ENCODE peak calls at places on chromosomes 1 and 21, in seven cellular contexts. P is neuronal stem cell, U is mesendoderm, B is IMR-90, I is H1, C is trophoblast cell, Z is H9. K is an unnamed sample.

GRCh38 chr1:109404838-109405237 is 7.1 kb upstream of the SORT1 start:
- DNase-seq in P (no peak), U (no peak), B (no peak), I (no peak), C (no peak), Z (no peak), K (no peak)

GRCh38 chr1:152640351-152640750 is 17.4 kb upstream of the LCE3A start:
- DNase-seq in P (no peak), U (no peak), B (no peak), I (no peak), C (no peak), Z (no peak), K (no peak)

GRCh38 chr1:94727846-94728715 is 92.1 kb upstream of the SLC44A3 start:
- DNase-seq in P (no peak), U (no peak), B (peak), I (no peak), C (peak), Z (no peak), K (peak)

GRCh38 chr1:54417123-54417522 is 10.9 kb upstream of the SSBP3 start:
- DNase-seq in P (no peak), U (no peak), B (no peak), I (no peak), C (no peak), Z (no peak), K (no peak)

GRCh38 chr1:75795703-75796193 is 934 bp upstream of the MSH4 start:
- DNase-seq in P (no peak), U (no peak), B (no peak), I (no peak), C (no peak), Z (no peak), K (no peak)

GRCh38 chr1:59116920-59117542 is 179.9 kb upstream of the FGGY start:
- DNase-seq in P (peak), U (peak), B (peak), I (peak), C (peak), Z (peak), K (peak)

GRCh38 chr1:154788241-154788870 is 81.7 kb downstream of the KCNN3 start:
- DNase-seq in P (no peak), U (no peak), B (no peak), I (no peak), C (no peak), Z (no peak), K (no peak)

GRCh38 chr1:240149488-240150094 is 57.9 kb downstream of the FMN2 start:
- DNase-seq in P (peak), U (peak), B (peak), I (no peak), C (no peak), Z (no peak), K (peak)

GRCh38 chr1:168709407-168709891 is 19.6 kb downstream of the DPT start:
- DNase-seq in P (no peak), U (peak), B (peak), I (no peak), C (no peak), Z (no peak), K (peak)

GRCh38 chr21:19507682-19508260 is 1104.2 kb upstream of the TMPRSS15 start:
- DNase-seq in P (no peak), U (peak), B (no peak), I (no peak), C (no peak), Z (no peak), K (peak)

GRCh38 chr1:203491664-203492485 is 2.1 kb upstream of the OPTC start:
- DNase-seq in P (no peak), U (peak), B (no peak), I (no peak), C (no peak), Z (no peak), K (no peak)

GRCh38 chr1:88876573-88877335 is 14.6 kb downstream of the GTF2B start:
- DNase-seq in P (no peak), U (no peak), B (peak), I (no peak), C (no peak), Z (no peak), K (no peak)

GRCh38 chr1:235397733-235398132 is 30.5 kb downstream of the TBCE start:
- DNase-seq in P (no peak), U (no peak), B (peak), I (no peak), C (peak), Z (no peak), K (peak)

GRCh38 chr1:52574594-52574993 is 21.7 kb upstream of the TUT4 start:
- DNase-seq in P (no peak), U (no peak), B (peak), I (no peak), C (peak), Z (no peak), K (peak)

GRCh38 chr1:36023098-36023769 is 60.7 kb upstream of the TEKT2 start:
- DNase-seq in P (no peak), U (no peak), B (no peak), I (no peak), C (no peak), Z (no peak), K (no peak)

GRCh38 chr1:216812966-216813365 is 89.7 kb upstream of the ESRRG start:
- DNase-seq in P (no peak), U (no peak), B (peak), I (no peak), C (no peak), Z (no peak), K (peak)

GRCh38 chr1:54413295-54413694 is 7.1 kb upstream of the SSBP3 start:
- DNase-seq in P (no peak), U (no peak), B (peak), I (no peak), C (no peak), Z (no peak), K (peak)

GRCh38 chr21:16363563-16363962 is 633.8 kb downstream of the USP25 start:
- DNase-seq in P (no peak), U (no peak), B (no peak), I (no peak), C (no peak), Z (no peak), K (no peak)

GRCh38 chr1:151892190-151892589 is 17.1 kb downstream of the THEM4 start:
- DNase-seq in P (no peak), U (no peak), B (peak), I (no peak), C (peak), Z (no peak), K (peak)

GRCh38 chr1:212916395-212917133 is 33.8 kb upstream of the VASH2 start:
- DNase-seq in P (peak), U (peak), B (peak), I (no peak), C (no peak), Z (peak), K (peak)

GRCh38 chr1:172352435-172352834 is 68.0 kb upstream of the C1orf105 start:
- DNase-seq in P (no peak), U (no peak), B (peak), I (no peak), C (no peak), Z (no peak), K (peak)

GRCh38 chr1:233759665-233760064 is 144.8 kb upstream of the SLC35F3 start:
- DNase-seq in P (no peak), U (no peak), B (no peak), I (no peak), C (no peak), Z (no peak), K (no peak)

GRCh38 chr1:19123837-19124236 is 86.2 kb downstream of the UBR4 start:
- DNase-seq in P (no peak), U (no peak), B (no peak), I (no peak), C (no peak), Z (no peak), K (no peak)

GRCh38 chr1:19350566-19350965 is 38.4 kb downstream of the SLC66A1 start:
- DNase-seq in P (no peak), U (no peak), B (no peak), I (no peak), C (no peak), Z (no peak), K (no peak)

GRCh38 chr1:101284021-101284420 is 47.2 kb downstream of the S1PR1 start:
- DNase-seq in P (no peak), U (no peak), B (no peak), I (no peak), C (no peak), Z (no peak), K (no peak)

GRCh38 chr1:187842406-187843165 is 1013.8 kb downstream of the PLA2G4A start:
- DNase-seq in P (no peak), U (peak), B (peak), I (no peak), C (peak), Z (no peak), K (peak)

GRCh38 chr1:229581485-229581884 is 23.0 kb upstream of the ABCB10 start:
- DNase-seq in P (no peak), U (no peak), B (no peak), I (no peak), C (no peak), Z (no peak), K (no peak)

GRCh38 chr1:175016073-175016722 is 7.0 kb downstream of the MRPS14 start:
- DNase-seq in P (no peak), U (no peak), B (peak), I (no peak), C (no peak), Z (no peak), K (no peak)

GRCh38 chr21:36859744-36860501 is 106.5 kb downstream of the HLCS start:
- DNase-seq in P (no peak), U (peak), B (peak), I (peak), C (peak), Z (peak), K (peak)

GRCh38 chr1:240465531-240465940 is 146.4 kb downstream of the GREM2 start:
- DNase-seq in P (peak), U (peak), B (peak), I (no peak), C (no peak), Z (peak), K (peak)

GRCh38 chr1:33460947-33461629 is 11.4 kb upstream of the ZSCAN20 start:
- DNase-seq in P (no peak), U (no peak), B (no peak), I (no peak), C (no peak), Z (no peak), K (no peak)

GRCh38 chr1:33456302-33456886 is 16.1 kb upstream of the ZSCAN20 start:
- DNase-seq in P (no peak), U (no peak), B (peak), I (no peak), C (no peak), Z (no peak), K (peak)

GRCh38 chr1:33454646-33455282 is 17.7 kb upstream of the ZSCAN20 start:
- DNase-seq in P (no peak), U (peak), B (no peak), I (no peak), C (no peak), Z (no peak), K (peak)

GRCh38 chr1:33459766-33460543 is 12.5 kb upstream of the ZSCAN20 start:
- DNase-seq in P (no peak), U (peak), B (peak), I (no peak), C (no peak), Z (no peak), K (peak)

DNA sequence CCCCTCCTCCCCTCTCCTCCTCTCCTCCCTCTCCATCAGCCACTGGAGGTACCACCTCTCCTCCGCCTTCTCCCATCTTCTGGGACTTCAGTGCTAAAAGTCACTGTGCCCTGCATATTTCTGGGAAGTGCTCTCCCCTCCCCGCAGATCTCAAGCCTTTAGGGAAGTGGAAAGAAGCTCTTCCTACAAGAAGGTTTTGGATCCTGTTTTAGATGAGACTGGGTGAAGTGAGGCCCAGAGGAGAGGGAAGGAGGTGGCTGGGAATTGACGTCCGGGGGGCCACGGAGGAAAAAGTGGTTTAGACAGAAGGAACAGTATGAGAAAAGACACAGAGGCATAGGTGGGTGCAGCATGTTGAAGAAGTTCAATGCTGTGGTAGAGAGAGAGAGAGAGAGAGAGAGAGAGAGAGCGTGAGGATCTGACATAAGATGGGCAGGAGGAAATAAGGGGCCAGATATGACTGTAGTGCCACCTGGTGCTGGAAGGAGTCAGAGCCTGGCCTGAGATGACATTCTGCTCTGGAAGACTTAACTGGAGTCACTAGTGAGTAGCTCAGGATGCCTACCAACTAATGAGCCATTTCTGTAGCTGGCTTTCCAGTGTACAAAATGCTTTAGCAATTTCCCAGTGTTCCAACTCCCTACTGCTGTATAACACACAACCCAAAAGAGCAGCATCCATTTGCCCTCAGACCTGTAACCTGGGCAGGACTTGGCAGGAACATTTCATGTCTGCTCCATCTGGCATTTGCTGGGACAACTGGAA is 16.7 kb upstream of the ZSCAN20 start:
- DNase-seq in P (peak), U (peak), B (peak), I (no peak), C (peak), Z (peak), K (peak)
- H4K8ac ChIP-seq in P (no peak), U (no peak), B (peak), I (no peak), C (no peak), Z (no peak), K (peak)

DNA sequence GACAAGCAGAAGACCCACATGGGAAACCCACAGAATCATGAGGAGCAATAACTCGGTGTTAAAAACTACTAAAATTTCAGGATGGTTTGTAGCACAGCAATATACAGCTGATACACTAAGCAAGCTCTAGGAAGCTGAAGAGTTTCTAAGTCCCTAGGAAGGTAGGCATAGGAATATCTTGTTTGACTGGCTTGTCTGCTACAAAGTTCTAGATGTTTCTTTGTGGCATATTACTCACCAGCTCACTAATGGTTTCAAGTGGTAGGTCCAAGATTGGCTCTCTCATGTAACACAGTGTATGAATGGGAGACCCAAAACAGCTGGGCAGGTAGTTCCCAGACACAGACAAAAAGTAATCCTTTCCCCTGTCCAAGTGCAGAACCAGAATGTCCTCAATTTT is 13.3 kb upstream of the MTF1 start:
- DNase-seq in P (no peak), U (no peak), B (no peak), I (no peak), C (no peak), Z (no peak), K (no peak)
- H4K8ac ChIP-seq in P (no peak), U (no peak), B (no peak), I (no peak), C (no peak), Z (no peak), K (no peak)

GRCh38 chr1:30372792-30373433 is 350.5 kb downstream of the MATN1 start:
- DNase-seq in P (no peak), U (peak), B (no peak), I (no peak), C (no peak), Z (peak), K (no peak)
- H4K8ac ChIP-seq in P (no peak), U (no peak), B (no peak), I (peak), C (no peak), Z (no peak), K (no peak)

DNA sequence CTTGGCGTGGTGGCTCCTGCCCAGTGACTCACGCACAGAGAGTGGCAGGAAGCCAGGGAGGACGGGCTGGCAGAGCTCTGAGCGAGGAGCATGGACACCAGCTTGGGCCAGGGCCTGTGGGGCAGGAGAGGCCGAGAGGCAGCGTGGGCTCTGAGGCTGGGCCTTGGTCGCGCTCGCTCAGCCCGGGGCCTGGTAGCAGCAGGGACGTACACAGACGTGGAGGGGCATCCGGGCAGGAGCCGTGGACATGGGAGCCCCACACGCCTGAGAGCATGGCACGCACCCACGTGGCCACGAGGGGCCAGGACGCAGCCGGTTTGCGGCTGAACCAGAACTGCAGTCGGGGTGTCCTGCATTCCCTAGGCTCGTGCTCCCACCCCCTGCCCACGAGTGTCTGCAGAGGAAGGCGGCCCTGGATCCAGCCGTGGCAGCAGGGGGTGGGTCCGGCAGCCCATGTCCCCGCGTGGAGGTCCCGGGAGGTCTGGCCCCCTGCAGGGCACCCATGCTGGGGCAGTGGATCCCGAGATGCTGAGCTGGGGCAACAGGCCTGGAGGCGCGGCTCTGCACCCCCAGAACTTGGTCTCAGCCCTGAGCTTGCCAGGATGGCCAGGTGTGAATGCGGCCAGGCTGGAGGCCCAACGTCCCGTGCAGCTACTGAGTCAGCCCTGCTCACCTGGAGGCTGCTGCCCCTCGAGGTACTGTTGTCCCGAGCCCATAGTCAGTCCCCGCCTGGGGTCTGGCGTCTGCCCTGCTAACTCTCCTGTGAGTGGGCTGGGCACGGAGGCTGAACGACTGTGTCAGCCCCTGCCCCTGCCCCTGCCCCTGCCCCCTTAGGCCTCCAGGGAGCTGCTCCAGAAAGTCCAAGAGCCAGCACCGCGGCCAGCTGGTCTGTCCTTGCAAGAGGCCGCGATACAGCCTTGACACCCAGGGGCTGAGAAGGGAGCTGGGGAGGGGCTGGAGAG is 61.6 kb downstream of the SLX9 start:
- DNase-seq in P (no peak), U (no peak), B (peak), I (no peak), C (no peak), Z (no peak), K (no peak)
- H4K8ac ChIP-seq in P (no peak), U (no peak), B (no peak), I (no peak), C (no peak), Z (no peak), K (no peak)

GRCh38 chr1:186404454-186405051 is 28.9 kb downstream of the ODR4 start:
- DNase-seq in P (peak), U (peak), B (peak), I (no peak), C (no peak), Z (no peak), K (peak)

GRCh38 chr1:186409091-186409490 is 33.5 kb downstream of the ODR4 start:
- DNase-seq in P (no peak), U (no peak), B (no peak), I (no peak), C (no peak), Z (no peak), K (peak)

DNA sequence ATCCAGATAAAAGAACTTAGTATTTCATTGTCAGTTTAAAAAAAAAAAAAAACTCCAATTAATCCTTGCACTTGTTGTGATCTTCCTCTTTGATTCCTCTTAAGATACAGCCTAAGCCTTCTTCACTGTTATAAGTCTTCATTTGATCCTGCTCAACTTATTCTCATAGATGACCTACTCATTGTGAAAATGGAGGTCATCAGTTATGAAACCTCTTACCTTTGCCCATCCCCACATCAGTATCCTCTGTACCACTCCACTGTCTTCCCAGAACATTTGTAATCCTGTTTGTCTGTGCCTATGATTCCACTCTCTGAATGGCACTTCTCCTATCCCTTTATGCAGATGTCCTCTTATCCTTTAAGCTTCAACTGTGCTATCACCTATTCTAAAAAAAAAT is 28.0 kb downstream of the ODR4 start:
- DNase-seq in P (no peak), U (no peak), B (no peak), I (no peak), C (no peak), Z (no peak), K (no peak)
- H4K8ac ChIP-seq in P (no peak), U (no peak), B (no peak), I (no peak), C (no peak), Z (no peak), K (no peak)